ENCODE peak calls at places on chromosomes 11 and 22, in nine cellular contexts. Z is brain microvascular endothelial cell; B is fibroblast of lung; I is PC-9; T is heart left ventricle; K is ovary; G is AG10803; L is ascending aorta; P is CD8-positive, alpha-beta T cell. S is an unnamed sample.

GRCh38 chr11:69923196-69923595 is 104.0 kb upstream of the FGF3 start:
- DNase-seq in Z (no peak), B (no peak), I (no peak), T (peak; percentile 32), K (no peak), G (no peak), L (peak; percentile 41), P (no peak), S (no peak)

GRCh38 chr11:114134870-114135269 is 75.4 kb downstream of the ZBTB16 start:
- DNase-seq in Z (peak; percentile 74), B (peak; percentile 27), I (no peak), T (no peak), K (no peak), G (peak; percentile 92), L (peak; percentile 85), P (no peak), S (peak; percentile 73)

GRCh38 chr22:39080993-39081513 is 4.0 kb downstream of the APOBEC3G start:
- DNase-seq in Z (no peak), B (no peak), I (no peak), T (no peak), K (no peak), G (no peak), L (no peak), P (no peak), S (no peak)

GRCh38 chr11:15988693-15989231 is 367.6 kb downstream of the SOX6 start:
- DNase-seq in Z (no peak), B (no peak), I (no peak), T (peak; percentile 46), K (no peak), G (no peak), L (no peak), P (no peak), S (no peak)

GRCh38 chr11:4551346-4551979 is 6.5 kb downstream of the OR52M1 start:
- DNase-seq in Z (peak; percentile 4), B (no peak), I (no peak), T (no peak), K (no peak), G (no peak), L (no peak), P (no peak), S (no peak)

GRCh38 chr22:30754971-30755759 is 60.5 kb downstream of the OSBP2 start:
- DNase-seq in Z (peak; percentile 64), B (peak; percentile 75), I (peak; percentile 60), T (peak; percentile 45), K (no peak), G (peak; percentile 84), L (no peak), P (no peak), S (peak; percentile 59)

GRCh38 chr11:4181780-4182721 is 87.5 kb downstream of the RRM1 start:
- DNase-seq in Z (peak; percentile 49), B (peak; percentile 37), I (peak; percentile 55), T (peak; percentile 68), K (peak; percentile 43), G (peak; percentile 28), L (no peak), P (no peak), S (no peak)

GRCh38 chr11:86958259-86958658 is 3.1 kb upstream of the FZD4 start:
- DNase-seq in Z (no peak), B (no peak), I (no peak), T (no peak), K (no peak), G (no peak), L (no peak), P (no peak), S (no peak)

DNA sequence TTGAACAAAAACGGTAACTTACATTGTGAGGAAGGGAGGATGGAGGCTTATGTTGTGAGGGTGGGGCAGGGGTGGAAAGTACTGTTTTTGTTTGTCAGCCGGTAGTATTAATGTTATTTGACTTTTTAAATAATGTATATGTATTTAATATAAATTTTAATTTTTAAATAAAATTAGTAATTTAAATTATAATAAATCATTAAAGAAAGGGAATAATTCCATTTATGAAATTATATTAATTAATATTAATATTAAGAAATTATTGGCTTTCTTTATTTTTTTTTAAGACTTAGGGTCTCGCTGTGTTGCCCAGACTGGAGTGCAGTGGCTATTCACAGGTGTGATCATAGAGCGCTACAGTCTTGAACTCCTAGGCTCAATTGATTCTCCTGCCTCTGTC is 24.0 kb upstream of the TNRC6B start:
- DNase-seq in Z (no peak), B (no peak), I (no peak), T (no peak), K (no peak), G (no peak), L (no peak), P (no peak), S (no peak)
- H3K4me3 ChIP-seq in Z (no peak overlapping the region), B (no peak overlapping the region), I (no peak overlapping the region), T (no peak overlapping the region), K (no peak overlapping the region), G (no peak overlapping the region), L (no peak overlapping the region), P (no peak overlapping the region), S (no peak overlapping the region)

GRCh38 chr11:17353228-17354021 is 1.8 kb downstream of the NCR3LG1 start:
- DNase-seq in Z (peak; percentile 70), B (peak; percentile 83), I (peak; percentile 42), T (peak; percentile 82), K (peak; percentile 77), G (peak; percentile 76), L (peak; percentile 83), P (peak; percentile 10), S (no peak)

GRCh38 chr11:17350455-17351170 is 987 bp upstream of the NCR3LG1 start:
- DNase-seq in Z (no peak), B (no peak), I (no peak), T (no peak), K (no peak), G (no peak), L (no peak), P (no peak), S (no peak)

GRCh38 chr11:17352925-17353227 is 1.3 kb downstream of the NCR3LG1 start:
- DNase-seq in Z (no peak), B (peak; percentile 41), I (peak; percentile 12), T (peak; percentile 40), K (peak; percentile 40), G (peak; percentile 31), L (peak; percentile 65), P (no peak), S (no peak)

GRCh38 chr11:17351510-17352176 is at the start of gene NCR3LG1:
- DNase-seq in Z (peak; percentile 52), B (peak; percentile 64), I (peak; percentile 24), T (peak; percentile 46), K (peak; percentile 78), G (peak; percentile 49), L (peak; percentile 83), P (peak; percentile 39), S (no peak)

DNA sequence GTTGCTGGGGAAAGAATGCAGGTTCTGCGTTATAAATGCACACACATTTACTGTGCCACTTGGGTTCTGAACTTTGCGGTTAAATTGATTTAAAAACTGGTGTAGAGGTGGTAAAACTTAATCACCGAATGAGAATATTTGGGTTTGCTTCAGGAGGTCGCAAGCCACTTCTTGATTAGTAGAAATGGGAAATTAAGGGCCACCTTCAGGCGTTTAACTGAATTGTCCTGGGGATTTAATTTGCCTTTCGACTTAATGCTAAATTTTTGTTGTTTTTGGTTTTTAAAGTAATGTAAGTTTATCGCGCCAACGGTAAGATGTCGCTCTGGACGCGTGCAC is 460 bp upstream of the NCR3LG1 start:
- DNase-seq in Z (no peak), B (no peak), I (no peak), T (no peak), K (no peak), G (no peak), L (no peak), P (no peak), S (no peak)
- TF ChIP-seq CTCF in Z (no peak), B (peak; percentile 37), I (peak; percentile 44), T (no peak), K (no peak), G (peak; percentile 33), L (no peak), P (peak; percentile 20), S (peak; percentile 25)

GRCh38 chr11:61659413-61660196 is 20.6 kb upstream of the DAGLA start:
- DNase-seq in Z (no peak), B (no peak), I (no peak), T (no peak), K (no peak), G (no peak), L (no peak), P (no peak), S (no peak)

GRCh38 chr11:61656347-61657077 is 23.7 kb upstream of the DAGLA start:
- DNase-seq in Z (no peak), B (no peak), I (no peak), T (no peak), K (no peak), G (no peak), L (no peak), P (no peak), S (no peak)

GRCh38 chr11:61654397-61654829 is 25.8 kb upstream of the DAGLA start:
- DNase-seq in Z (no peak), B (no peak), I (no peak), T (peak; percentile 86), K (no peak), G (no peak), L (peak; percentile 67), P (no peak), S (no peak)

GRCh38 chr11:61652135-61652534 is 28.1 kb upstream of the DAGLA start:
- DNase-seq in Z (no peak), B (no peak), I (no peak), T (no peak), K (no peak), G (no peak), L (no peak), P (no peak), S (no peak)

DNA sequence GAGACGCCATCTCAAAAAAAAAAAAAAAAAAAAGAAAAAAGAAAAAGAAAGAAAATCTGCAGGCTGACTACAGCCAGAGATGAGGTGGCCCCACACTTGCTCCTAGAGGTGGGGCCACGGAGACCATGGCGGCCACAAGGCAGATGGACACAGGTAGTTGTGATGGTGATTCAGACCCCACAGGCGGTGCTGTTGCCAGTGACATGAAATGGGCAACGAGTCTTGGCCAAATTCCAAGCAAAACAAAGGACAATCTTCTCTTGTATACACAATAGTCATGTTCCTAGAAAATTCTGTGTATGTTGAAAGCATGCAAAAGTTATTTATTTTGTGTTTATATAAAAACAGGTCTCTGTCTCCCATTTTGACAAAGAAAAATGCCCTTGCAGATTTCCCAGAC is 22.6 kb upstream of the DAGLA start:
- DNase-seq in Z (no peak), B (no peak), I (peak; percentile 47), T (no peak), K (no peak), G (no peak), L (no peak), P (no peak), S (no peak)
- H3K4me3 ChIP-seq in Z (no peak overlapping the region), B (no peak overlapping the region), I (no peak overlapping the region), T (no peak overlapping the region), K (no peak overlapping the region), G (no peak overlapping the region), L (no peak overlapping the region), P (no peak overlapping the region), S (no peak overlapping the region)

DNA sequence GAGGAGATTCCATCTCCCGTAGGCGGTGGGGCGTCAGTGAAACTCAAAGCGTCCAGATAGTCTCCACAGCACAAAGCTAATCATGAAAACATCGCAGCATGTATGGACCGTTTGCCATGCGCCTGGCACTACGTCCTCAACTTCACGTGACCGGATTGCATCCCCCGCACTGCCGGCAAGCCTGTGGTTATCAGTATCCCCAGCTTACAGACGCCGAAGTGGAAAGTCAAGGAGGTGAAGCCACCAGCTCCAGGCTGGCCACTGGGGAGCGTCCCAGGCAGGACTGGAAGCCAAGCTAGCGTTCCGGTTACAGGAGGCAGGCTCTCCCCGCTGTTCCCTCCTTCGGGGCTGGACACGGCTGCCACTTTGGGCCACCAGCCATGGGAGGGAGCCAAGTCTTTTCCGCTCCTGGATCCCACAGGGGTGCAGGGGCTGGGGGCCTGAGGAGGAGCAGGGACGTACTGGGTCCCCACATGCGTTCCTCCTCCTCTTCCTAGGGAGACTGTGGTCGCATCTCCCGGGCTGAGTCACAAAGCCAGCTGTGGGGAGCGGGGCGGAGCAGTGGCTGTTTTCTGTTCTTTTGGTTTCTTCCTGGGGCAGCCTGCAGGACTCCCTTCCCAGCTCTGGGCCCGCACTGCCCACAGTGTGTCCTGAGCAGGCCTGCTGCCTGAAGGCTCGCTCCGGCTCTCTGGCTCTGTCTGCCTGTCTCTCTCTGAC is 4.3 kb upstream of the OSBPL5 start:
- DNase-seq in Z (peak; percentile 60), B (peak; percentile 75), I (peak; percentile 31), T (peak; percentile 67), K (peak; percentile 29), G (peak; percentile 72), L (no peak), P (no peak), S (no peak)
- TF ChIP-seq CTCF in Z (no peak), B (peak; percentile 22), I (no peak), T (no peak), K (no peak), G (peak; percentile 25), L (peak; percentile 25), P (no peak), S (peak; percentile 25)

S was measured in AG09309.